ENCODE peak calls at places on chromosomes 1 and 21, in five cellular contexts. One of them, this sample, is unnamed.

GRCh38 chr1:156551066-156551643 is 21.2 kb downstream of the IQGAP3 start:
- DNase-seq in K562: no peak
- DNase-seq in heart left ventricle: no peak
- DNase-seq in ovary: no peak
- DNase-seq in IMR-90: no peak
- DNase-seq in this sample: no peak

GRCh38 chr1:28087614-28088167 is 719 bp downstream of the EYA3 start:
- DNase-seq in K562: no peak
- DNase-seq in heart left ventricle: no peak
- DNase-seq in ovary: no peak
- DNase-seq in IMR-90: peak; percentile 27
- DNase-seq in this sample: no peak

GRCh38 chr1:193629875-193630274 is 443.5 kb upstream of the B3GALT2 start:
- DNase-seq in K562: no peak
- DNase-seq in heart left ventricle: no peak
- DNase-seq in ovary: no peak
- DNase-seq in IMR-90: no peak
- DNase-seq in this sample: no peak

GRCh38 chr1:51948491-51948915 is 42.0 kb downstream of the RAB3B start:
- DNase-seq in K562: no peak
- DNase-seq in heart left ventricle: no peak
- DNase-seq in ovary: no peak
- DNase-seq in IMR-90: no peak
- DNase-seq in this sample: no peak

GRCh38 chr1:156805766-156806511 is 10.7 kb downstream of the SH2D2A start:
- DNase-seq in K562: no peak
- DNase-seq in heart left ventricle: peak; percentile 63
- DNase-seq in ovary: peak; percentile 55
- DNase-seq in IMR-90: peak; percentile 92
- DNase-seq in this sample: peak; percentile 47

GRCh38 chr1:226309398-226310122 is 596 bp upstream of the LIN9 start:
- DNase-seq in K562: no peak
- DNase-seq in heart left ventricle: peak; percentile 17
- DNase-seq in ovary: no peak
- DNase-seq in IMR-90: no peak
- DNase-seq in this sample: no peak

GRCh38 chr1:116286541-116286971 is 86.5 kb upstream of the ATP1A1 start:
- DNase-seq in K562: no peak
- DNase-seq in heart left ventricle: no peak
- DNase-seq in ovary: no peak
- DNase-seq in IMR-90: peak; percentile 26
- DNase-seq in this sample: no peak

GRCh38 chr1:218585565-218586184 is 240.5 kb downstream of the TGFB2 start:
- DNase-seq in K562: no peak
- DNase-seq in heart left ventricle: peak; percentile 12
- DNase-seq in ovary: no peak
- DNase-seq in IMR-90: peak; percentile 86
- DNase-seq in this sample: no peak

GRCh38 chr1:192809286-192810252 is 730 bp downstream of the RGS2 start:
- DNase-seq in K562: peak; percentile 14
- DNase-seq in heart left ventricle: peak; percentile 28
- DNase-seq in ovary: no peak
- DNase-seq in IMR-90: peak; percentile 65
- DNase-seq in this sample: peak; percentile 14

GRCh38 chr21:46285761-46286667 is at the start of gene YBEY:
- DNase-seq in K562: peak; percentile 97
- DNase-seq in heart left ventricle: peak; percentile 91
- DNase-seq in ovary: peak; percentile 90
- DNase-seq in IMR-90: peak; percentile 91
- DNase-seq in this sample: peak; percentile 81

GRCh38 chr1:233269656-233270055 is 25.9 kb downstream of the PCNX2 start:
- DNase-seq in K562: no peak
- DNase-seq in heart left ventricle: no peak
- DNase-seq in ovary: no peak
- DNase-seq in IMR-90: peak; percentile 73
- DNase-seq in this sample: no peak

GRCh38 chr1:218444588-218444987 is 99.5 kb downstream of the TGFB2 start:
- DNase-seq in K562: no peak
- DNase-seq in heart left ventricle: no peak
- DNase-seq in ovary: no peak
- DNase-seq in IMR-90: no peak
- DNase-seq in this sample: no peak

GRCh38 chr1:164754088-164754600 is 195.2 kb downstream of the PBX1 start:
- DNase-seq in K562: no peak
- DNase-seq in heart left ventricle: peak; percentile 40
- DNase-seq in ovary: peak; percentile 59
- DNase-seq in IMR-90: peak; percentile 55
- DNase-seq in this sample: peak; percentile 41

GRCh38 chr1:201310986-201311355 is 27.7 kb downstream of the PKP1 start:
- DNase-seq in K562: no peak
- DNase-seq in heart left ventricle: peak; percentile 60
- DNase-seq in ovary: no peak
- DNase-seq in IMR-90: peak; percentile 13
- DNase-seq in this sample: peak; percentile 25

GRCh38 chr1:172450524-172450885 is 6.6 kb upstream of the PIGC start:
- DNase-seq in K562: no peak
- DNase-seq in heart left ventricle: no peak
- DNase-seq in ovary: no peak
- DNase-seq in IMR-90: no peak
- DNase-seq in this sample: no peak

GRCh38 chr1:76862447-76862846 is 4.8 kb upstream of the ST6GALNAC5 start:
- DNase-seq in K562: no peak
- DNase-seq in heart left ventricle: no peak
- DNase-seq in ovary: no peak
- DNase-seq in IMR-90: peak; percentile 75
- DNase-seq in this sample: no peak

GRCh38 chr1:35769188-35769758 is 505 bp downstream of the CLSPN start:
- DNase-seq in K562: peak; percentile 94
- DNase-seq in heart left ventricle: peak; percentile 87
- DNase-seq in ovary: peak; percentile 86
- DNase-seq in IMR-90: peak; percentile 75
- DNase-seq in this sample: peak; percentile 39
- TF ChIP-seq POLR2A in K562: no peak
- TF ChIP-seq POLR2A in heart left ventricle: peak; percentile 57
- TF ChIP-seq POLR2A in ovary: no peak
- TF ChIP-seq POLR2A in IMR-90: no peak
- TF ChIP-seq POLR2A in this sample: peak; percentile 24

GRCh38 chr1:229108598-229109201 is 162.2 kb upstream of the RAB4A start:
- DNase-seq in K562: no peak
- DNase-seq in heart left ventricle: no peak
- DNase-seq in ovary: no peak
- DNase-seq in IMR-90: no peak
- DNase-seq in this sample: no peak
- H3K27ac ChIP-seq in K562: no peak overlapping the region
- H3K27ac ChIP-seq in heart left ventricle: peak overlapping the region; percentile 73
- H3K27ac ChIP-seq in ovary: no peak overlapping the region
- H3K27ac ChIP-seq in IMR-90: no peak overlapping the region
- H3K27ac ChIP-seq in this sample: no peak overlapping the region

DNA sequence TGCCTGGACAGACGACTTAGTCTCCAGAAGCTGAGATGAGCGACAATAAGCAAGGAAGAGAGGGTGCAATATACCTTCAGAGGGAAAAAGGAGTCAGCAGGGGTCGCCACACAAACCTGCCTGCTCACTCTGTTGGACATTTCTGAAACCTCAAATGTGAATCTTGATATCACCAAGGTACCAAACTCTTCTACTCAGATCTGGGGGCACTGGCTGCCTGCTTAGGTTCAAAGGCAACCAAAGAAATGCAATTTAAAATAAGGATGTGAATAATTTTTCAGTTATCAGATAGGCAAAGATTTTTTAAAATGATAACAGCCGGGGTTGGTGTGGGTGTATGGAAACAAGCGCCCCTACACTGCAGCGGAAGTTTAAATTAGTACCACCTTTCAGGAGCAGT is 164.2 kb downstream of the HIVEP3 start:
- DNase-seq in K562: no peak
- DNase-seq in heart left ventricle: no peak
- DNase-seq in ovary: no peak
- DNase-seq in IMR-90: no peak
- DNase-seq in this sample: no peak
- TF ChIP-seq CTCF in K562: peak; percentile 31
- TF ChIP-seq CTCF in heart left ventricle: no peak
- TF ChIP-seq CTCF in ovary: no peak
- TF ChIP-seq CTCF in IMR-90: no peak
- TF ChIP-seq CTCF in this sample: no peak

DNA sequence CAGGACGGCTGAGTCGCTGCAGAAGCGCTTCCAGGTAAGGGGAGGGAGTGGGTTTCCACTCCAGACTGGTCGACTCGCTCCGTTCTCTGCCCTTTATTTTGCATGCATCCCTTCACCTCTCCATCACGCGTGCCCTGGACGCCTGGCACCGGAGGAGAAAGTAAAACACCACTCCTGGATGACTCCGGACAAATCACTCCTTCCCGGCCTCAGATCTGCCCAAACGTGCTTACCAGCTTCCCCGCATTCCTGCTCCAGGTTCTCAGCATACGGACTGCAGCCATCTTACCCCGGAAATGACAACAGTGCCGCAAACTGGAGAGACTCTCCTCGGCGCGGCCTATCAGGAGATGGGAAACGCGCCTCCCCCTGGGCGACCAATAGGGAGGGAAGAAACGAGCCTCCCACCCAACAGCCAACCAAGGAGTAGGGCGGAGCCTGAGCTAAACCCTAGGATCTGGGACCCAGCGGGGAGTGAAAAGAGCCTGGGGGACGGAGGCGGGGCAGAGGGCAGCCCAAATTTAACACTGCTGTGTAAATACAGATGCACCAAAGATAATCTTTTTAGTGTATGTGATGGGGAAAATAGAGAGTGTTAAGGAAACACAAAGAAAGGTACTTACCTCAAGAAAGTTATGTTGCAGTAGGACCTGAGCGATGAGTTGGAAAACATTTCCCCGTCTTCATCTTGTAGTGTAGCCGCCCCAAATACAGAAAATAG is at the start of gene DBT:
- DNase-seq in K562: peak; percentile 100
- DNase-seq in heart left ventricle: peak; percentile 95
- DNase-seq in ovary: peak; percentile 93
- DNase-seq in IMR-90: peak; percentile 92
- DNase-seq in this sample: peak; percentile 96
- TF ChIP-seq POLR2A in K562: peak; percentile 98
- TF ChIP-seq POLR2A in heart left ventricle: peak; percentile 88
- TF ChIP-seq POLR2A in ovary: peak; percentile 84
- TF ChIP-seq POLR2A in IMR-90: peak; percentile 78
- TF ChIP-seq POLR2A in this sample: peak; percentile 84

GRCh38 chr1:180156631-180157091 is 2.0 kb downstream of the QSOX1 start:
- DNase-seq in K562: no peak
- DNase-seq in heart left ventricle: no peak
- DNase-seq in ovary: no peak
- DNase-seq in IMR-90: peak; percentile 78
- DNase-seq in this sample: no peak
- H3K27ac ChIP-seq in K562: no peak overlapping the region
- H3K27ac ChIP-seq in heart left ventricle: no peak overlapping the region
- H3K27ac ChIP-seq in ovary: no peak overlapping the region
- H3K27ac ChIP-seq in IMR-90: peak overlapping the region; percentile 99
- H3K27ac ChIP-seq in this sample: no peak overlapping the region

GRCh38 chr1:100354971-100355394 is 2.7 kb downstream of the CDC14A start:
- DNase-seq in K562: no peak
- DNase-seq in heart left ventricle: no peak
- DNase-seq in ovary: no peak
- DNase-seq in IMR-90: peak; percentile 66
- DNase-seq in this sample: no peak

GRCh38 chr1:100361249-100362089 is 9.2 kb downstream of the CDC14A start:
- DNase-seq in K562: no peak
- DNase-seq in heart left ventricle: no peak
- DNase-seq in ovary: no peak
- DNase-seq in IMR-90: no peak
- DNase-seq in this sample: no peak

GRCh38 chr1:100359139-100359538 is 6.8 kb downstream of the CDC14A start:
- DNase-seq in K562: no peak
- DNase-seq in heart left ventricle: no peak
- DNase-seq in ovary: no peak
- DNase-seq in IMR-90: no peak
- DNase-seq in this sample: no peak

GRCh38 chr1:100360790-100361232 is 8.5 kb downstream of the CDC14A start:
- DNase-seq in K562: no peak
- DNase-seq in heart left ventricle: peak; percentile 49
- DNase-seq in ovary: peak; percentile 73
- DNase-seq in IMR-90: peak; percentile 49
- DNase-seq in this sample: no peak

DNA sequence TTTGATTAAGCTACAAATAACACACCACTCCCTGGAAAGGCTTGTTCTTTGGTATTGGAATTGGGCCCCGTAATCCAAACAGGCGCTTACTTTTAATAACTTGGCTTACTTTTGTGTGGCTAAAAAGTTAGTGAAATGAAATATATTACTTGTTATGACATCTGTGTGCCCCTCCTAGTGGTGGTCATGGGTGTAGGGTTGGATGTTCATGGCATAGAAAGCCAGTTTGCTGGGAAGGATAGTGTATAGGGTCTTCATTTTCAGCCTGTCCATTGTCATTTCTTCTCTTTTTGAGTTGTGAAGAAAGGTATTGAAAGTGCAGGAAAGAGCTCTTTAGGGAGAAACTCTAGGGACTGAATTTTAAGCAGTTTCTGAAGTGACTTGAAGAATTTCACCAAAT is 5.9 kb downstream of the CDC14A start:
- DNase-seq in K562: no peak
- DNase-seq in heart left ventricle: no peak
- DNase-seq in ovary: no peak
- DNase-seq in IMR-90: no peak
- DNase-seq in this sample: no peak
- TF ChIP-seq CTCF in K562: peak; percentile 56
- TF ChIP-seq CTCF in heart left ventricle: peak; percentile 17
- TF ChIP-seq CTCF in ovary: no peak
- TF ChIP-seq CTCF in IMR-90: peak; percentile 28
- TF ChIP-seq CTCF in this sample: no peak

GRCh38 chr21:26966978-26967913 is at the start of gene ADAMTS5:
- DNase-seq in K562: no peak
- DNase-seq in heart left ventricle: peak; percentile 50
- DNase-seq in ovary: peak; percentile 69
- DNase-seq in IMR-90: peak; percentile 69
- DNase-seq in this sample: peak; percentile 59
- TF ChIP-seq POLR2A in K562: no peak
- TF ChIP-seq POLR2A in heart left ventricle: peak; percentile 36
- TF ChIP-seq POLR2A in ovary: peak; percentile 45
- TF ChIP-seq POLR2A in IMR-90: peak; percentile 65
- TF ChIP-seq POLR2A in this sample: no peak

DNA sequence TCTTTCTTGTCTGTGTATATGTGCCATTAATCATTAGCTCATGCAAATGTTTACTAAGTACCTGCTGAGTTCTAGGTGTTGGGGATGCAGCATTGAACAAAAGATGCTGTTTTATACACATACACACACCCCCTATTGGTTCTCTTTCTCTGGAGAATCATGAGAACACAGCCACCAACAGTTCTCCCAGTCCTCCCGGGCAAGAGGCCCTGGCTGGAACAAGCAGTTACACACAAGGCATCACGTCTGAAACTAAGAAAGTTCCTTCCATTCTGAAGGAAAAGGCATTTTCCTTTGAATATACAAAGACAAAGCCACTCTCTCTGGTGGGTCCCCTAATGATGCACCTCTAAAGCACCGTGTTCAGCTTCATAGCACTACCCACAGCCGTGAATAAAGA is 10.8 kb downstream of the CASP9 start:
- DNase-seq in K562: no peak
- DNase-seq in heart left ventricle: no peak
- DNase-seq in ovary: no peak
- DNase-seq in IMR-90: no peak
- DNase-seq in this sample: no peak
- H3K27ac ChIP-seq in K562: no peak overlapping the region
- H3K27ac ChIP-seq in heart left ventricle: no peak overlapping the region
- H3K27ac ChIP-seq in ovary: no peak overlapping the region
- H3K27ac ChIP-seq in IMR-90: no peak overlapping the region
- H3K27ac ChIP-seq in this sample: no peak overlapping the region